ENCODE peak calls at places on chromosomes 13 and 19, in four cellular contexts. One of them, this sample, is unnamed.

GRCh38 chr19:9848060-9848459 is 12.9 kb downstream of the PIN1 start:
- DNase-seq in HL-60: no peak
- DNase-seq in mammary epithelial cell: no peak
- DNase-seq in activated CD8-positive, alpha-beta T cell treated with anti-CD3 and anti-CD28 coated beads for 36 hours: peak; percentile 57
- DNase-seq in this sample: no peak

GRCh38 chr19:2290441-2291184 is 8.6 kb upstream of the PEAK3 start:
- DNase-seq in HL-60: no peak
- DNase-seq in mammary epithelial cell: peak; percentile 35
- DNase-seq in activated CD8-positive, alpha-beta T cell treated with anti-CD3 and anti-CD28 coated beads for 36 hours: no peak
- DNase-seq in this sample: no peak

GRCh38 chr13:26202365-26202972 is 19.6 kb downstream of the RNF6 start:
- DNase-seq in HL-60: no peak
- DNase-seq in mammary epithelial cell: no peak
- DNase-seq in activated CD8-positive, alpha-beta T cell treated with anti-CD3 and anti-CD28 coated beads for 36 hours: no peak
- DNase-seq in this sample: no peak

GRCh38 chr19:17210296-17210695 is 4.9 kb upstream of the USE1 start:
- DNase-seq in HL-60: no peak
- DNase-seq in mammary epithelial cell: no peak
- DNase-seq in activated CD8-positive, alpha-beta T cell treated with anti-CD3 and anti-CD28 coated beads for 36 hours: no peak
- DNase-seq in this sample: no peak

GRCh38 chr19:1173160-1173844 is 766 bp downstream of the SBNO2 start:
- DNase-seq in HL-60: peak; percentile 71
- DNase-seq in mammary epithelial cell: no peak
- DNase-seq in activated CD8-positive, alpha-beta T cell treated with anti-CD3 and anti-CD28 coated beads for 36 hours: peak; percentile 39
- DNase-seq in this sample: no peak

GRCh38 chr19:44596428-44597130 is 16.8 kb upstream of the IGSF23 start:
- DNase-seq in HL-60: no peak
- DNase-seq in mammary epithelial cell: no peak
- DNase-seq in activated CD8-positive, alpha-beta T cell treated with anti-CD3 and anti-CD28 coated beads for 36 hours: no peak
- DNase-seq in this sample: no peak

GRCh38 chr13:37058801-37059135 is 720 bp downstream of the SUPT20H start:
- DNase-seq in HL-60: no peak
- DNase-seq in mammary epithelial cell: no peak
- DNase-seq in activated CD8-positive, alpha-beta T cell treated with anti-CD3 and anti-CD28 coated beads for 36 hours: peak; percentile 56
- DNase-seq in this sample: no peak

GRCh38 chr13:50712469-50712868 is 131.0 kb downstream of the DLEU7 start:
- DNase-seq in HL-60: no peak
- DNase-seq in mammary epithelial cell: no peak
- DNase-seq in activated CD8-positive, alpha-beta T cell treated with anti-CD3 and anti-CD28 coated beads for 36 hours: no peak
- DNase-seq in this sample: no peak

GRCh38 chr13:62119739-62120700 is 704.4 kb upstream of the PCDH20 start:
- DNase-seq in HL-60: no peak
- DNase-seq in mammary epithelial cell: no peak
- DNase-seq in activated CD8-positive, alpha-beta T cell treated with anti-CD3 and anti-CD28 coated beads for 36 hours: no peak
- DNase-seq in this sample: no peak
- TF ChIP-seq CTCF in HL-60: no peak
- TF ChIP-seq CTCF in mammary epithelial cell: peak; percentile 36
- TF ChIP-seq CTCF in activated CD8-positive, alpha-beta T cell treated with anti-CD3 and anti-CD28 coated beads for 36 hours: peak; percentile 59
- TF ChIP-seq CTCF in this sample: no peak

GRCh38 chr19:19033176-19033425 is 216 bp downstream of the SUGP2 start:
- DNase-seq in HL-60: no peak
- DNase-seq in mammary epithelial cell: no peak
- DNase-seq in activated CD8-positive, alpha-beta T cell treated with anti-CD3 and anti-CD28 coated beads for 36 hours: no peak
- DNase-seq in this sample: no peak

GRCh38 chr19:19033426-19034203 is at the start of the genes ARMC6 and SUGP2:
- DNase-seq in HL-60: peak; percentile 86
- DNase-seq in mammary epithelial cell: peak; percentile 84
- DNase-seq in activated CD8-positive, alpha-beta T cell treated with anti-CD3 and anti-CD28 coated beads for 36 hours: peak; percentile 91
- DNase-seq in this sample: peak; percentile 81

GRCh38 chr19:19028526-19028925 is 4.8 kb downstream of the SUGP2 start:
- DNase-seq in HL-60: no peak
- DNase-seq in mammary epithelial cell: no peak
- DNase-seq in activated CD8-positive, alpha-beta T cell treated with anti-CD3 and anti-CD28 coated beads for 36 hours: no peak
- DNase-seq in this sample: no peak

GRCh38 chr19:19034204-19034624 is 811 bp downstream of the ARMC6 start:
- DNase-seq in HL-60: peak; percentile 77
- DNase-seq in mammary epithelial cell: peak; percentile 70
- DNase-seq in activated CD8-positive, alpha-beta T cell treated with anti-CD3 and anti-CD28 coated beads for 36 hours: peak; percentile 86
- DNase-seq in this sample: peak; percentile 72

GRCh38 chr19:19032420-19033175 is 719 bp downstream of the SUGP2 start:
- DNase-seq in HL-60: peak; percentile 82
- DNase-seq in mammary epithelial cell: peak; percentile 75
- DNase-seq in activated CD8-positive, alpha-beta T cell treated with anti-CD3 and anti-CD28 coated beads for 36 hours: peak; percentile 97
- DNase-seq in this sample: peak; percentile 92
- TF ChIP-seq CTCF in HL-60: no peak
- TF ChIP-seq CTCF in mammary epithelial cell: no peak
- TF ChIP-seq CTCF in activated CD8-positive, alpha-beta T cell treated with anti-CD3 and anti-CD28 coated beads for 36 hours: no peak
- TF ChIP-seq CTCF in this sample: no peak

DNA sequence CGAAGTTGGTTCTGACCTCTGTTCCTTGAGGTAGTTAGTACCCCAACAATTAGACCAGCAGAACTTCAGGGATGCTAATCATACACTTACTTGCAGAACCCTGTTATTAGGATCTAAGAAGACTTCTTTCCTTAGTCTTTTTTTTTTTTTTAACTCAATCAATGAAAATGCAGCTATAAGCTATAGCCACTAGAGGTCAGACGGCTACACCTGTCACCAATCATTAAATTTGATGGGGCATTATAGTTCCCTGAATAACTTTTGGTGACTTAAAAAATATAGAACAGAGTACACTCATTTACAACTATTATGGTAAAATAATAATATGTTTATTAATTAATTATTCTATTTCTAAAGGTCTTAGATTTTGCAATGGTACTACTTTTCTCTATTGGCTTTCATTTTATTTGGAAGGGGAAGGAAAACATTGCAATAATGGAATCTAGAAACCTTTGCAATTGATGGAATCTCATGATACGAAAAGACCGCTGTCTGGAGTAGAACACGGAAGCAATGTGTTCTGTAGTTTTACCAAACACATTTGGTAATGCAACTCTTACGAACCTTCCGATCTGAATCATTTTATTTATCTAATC is 483.2 kb downstream of the DIAPH3 start:
- DNase-seq in HL-60: no peak
- DNase-seq in mammary epithelial cell: peak; percentile 15
- DNase-seq in activated CD8-positive, alpha-beta T cell treated with anti-CD3 and anti-CD28 coated beads for 36 hours: no peak
- DNase-seq in this sample: no peak
- TF ChIP-seq CTCF in HL-60: peak; percentile 44
- TF ChIP-seq CTCF in mammary epithelial cell: peak; percentile 72
- TF ChIP-seq CTCF in activated CD8-positive, alpha-beta T cell treated with anti-CD3 and anti-CD28 coated beads for 36 hours: peak; percentile 70
- TF ChIP-seq CTCF in this sample: peak; percentile 54

DNA sequence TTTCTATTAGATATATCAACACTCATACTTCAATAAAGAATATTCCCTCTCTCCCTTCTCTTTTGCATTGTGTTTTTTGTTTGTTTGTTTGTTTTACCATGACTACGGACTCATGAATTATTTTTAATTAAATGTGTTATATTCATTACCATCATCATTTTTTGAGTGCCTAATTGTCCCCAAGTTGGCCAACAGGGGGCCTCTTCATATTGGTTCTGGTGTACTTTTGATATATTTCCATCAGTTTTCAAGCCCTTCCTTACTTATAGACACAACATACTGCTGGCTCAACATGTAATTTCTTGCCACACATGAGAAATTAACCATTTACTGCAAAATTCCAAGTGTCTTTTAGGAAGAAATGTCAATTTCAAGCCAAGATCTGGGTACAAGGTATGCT is 54.5 kb upstream of the GPC6 start:
- DNase-seq in HL-60: no peak
- DNase-seq in mammary epithelial cell: no peak
- DNase-seq in activated CD8-positive, alpha-beta T cell treated with anti-CD3 and anti-CD28 coated beads for 36 hours: no peak
- DNase-seq in this sample: no peak
- TF ChIP-seq CTCF in HL-60: no peak
- TF ChIP-seq CTCF in mammary epithelial cell: no peak
- TF ChIP-seq CTCF in activated CD8-positive, alpha-beta T cell treated with anti-CD3 and anti-CD28 coated beads for 36 hours: no peak
- TF ChIP-seq CTCF in this sample: no peak

GRCh38 chr19:34428549-34429285 is 536 bp downstream of the UBA2 start:
- DNase-seq in HL-60: no peak
- DNase-seq in mammary epithelial cell: peak; percentile 57
- DNase-seq in activated CD8-positive, alpha-beta T cell treated with anti-CD3 and anti-CD28 coated beads for 36 hours: peak; percentile 66
- DNase-seq in this sample: peak; percentile 50
- TF ChIP-seq CTCF in HL-60: no peak
- TF ChIP-seq CTCF in mammary epithelial cell: no peak
- TF ChIP-seq CTCF in activated CD8-positive, alpha-beta T cell treated with anti-CD3 and anti-CD28 coated beads for 36 hours: no peak
- TF ChIP-seq CTCF in this sample: no peak

GRCh38 chr13:44300895-44301638 is 72.6 kb upstream of the SERP2 start:
- DNase-seq in HL-60: no peak
- DNase-seq in mammary epithelial cell: peak; percentile 92
- DNase-seq in activated CD8-positive, alpha-beta T cell treated with anti-CD3 and anti-CD28 coated beads for 36 hours: peak; percentile 26
- DNase-seq in this sample: peak; percentile 53
- TF ChIP-seq CTCF in HL-60: no peak
- TF ChIP-seq CTCF in mammary epithelial cell: no peak
- TF ChIP-seq CTCF in activated CD8-positive, alpha-beta T cell treated with anti-CD3 and anti-CD28 coated beads for 36 hours: no peak
- TF ChIP-seq CTCF in this sample: no peak

DNA sequence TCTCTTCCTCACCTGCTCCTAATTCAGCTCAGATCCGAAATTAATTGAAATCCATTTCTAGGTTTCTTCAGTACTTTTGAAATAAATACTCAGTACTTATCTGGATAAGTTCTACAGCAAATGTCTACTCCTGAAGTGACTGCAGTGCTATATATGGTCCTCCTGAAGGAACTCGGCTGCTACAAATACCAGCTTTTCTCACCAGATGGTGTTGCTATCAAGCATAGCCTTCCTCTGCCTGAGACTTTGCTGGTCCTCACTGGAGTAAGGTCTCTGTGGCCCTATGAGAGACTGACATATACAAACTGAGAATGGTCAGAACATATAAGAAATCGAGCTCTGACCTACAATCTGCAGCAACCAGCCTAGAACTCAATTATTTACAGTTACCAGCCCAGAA is 161.6 kb downstream of the NDFIP2 start:
- DNase-seq in HL-60: no peak
- DNase-seq in mammary epithelial cell: no peak
- DNase-seq in activated CD8-positive, alpha-beta T cell treated with anti-CD3 and anti-CD28 coated beads for 36 hours: no peak
- DNase-seq in this sample: no peak
- TF ChIP-seq CTCF in HL-60: no peak
- TF ChIP-seq CTCF in mammary epithelial cell: no peak
- TF ChIP-seq CTCF in activated CD8-positive, alpha-beta T cell treated with anti-CD3 and anti-CD28 coated beads for 36 hours: no peak
- TF ChIP-seq CTCF in this sample: no peak

GRCh38 chr19:13154241-13154778 is 4.1 kb downstream of the IER2 start:
- DNase-seq in HL-60: peak; percentile 65
- DNase-seq in mammary epithelial cell: peak; percentile 80
- DNase-seq in activated CD8-positive, alpha-beta T cell treated with anti-CD3 and anti-CD28 coated beads for 36 hours: peak; percentile 86
- DNase-seq in this sample: peak; percentile 94

GRCh38 chr19:13151605-13152355 is 1.6 kb downstream of the IER2 start:
- DNase-seq in HL-60: peak; percentile 96
- DNase-seq in mammary epithelial cell: peak; percentile 95
- DNase-seq in activated CD8-positive, alpha-beta T cell treated with anti-CD3 and anti-CD28 coated beads for 36 hours: peak; percentile 98
- DNase-seq in this sample: peak; percentile 97

GRCh38 chr19:13152356-13152853 is 2.2 kb downstream of the IER2 start:
- DNase-seq in HL-60: no peak
- DNase-seq in mammary epithelial cell: no peak
- DNase-seq in activated CD8-positive, alpha-beta T cell treated with anti-CD3 and anti-CD28 coated beads for 36 hours: no peak
- DNase-seq in this sample: no peak

GRCh38 chr19:13153627-13154240 is 3.5 kb downstream of the IER2 start:
- DNase-seq in HL-60: no peak
- DNase-seq in mammary epithelial cell: no peak
- DNase-seq in activated CD8-positive, alpha-beta T cell treated with anti-CD3 and anti-CD28 coated beads for 36 hours: no peak
- DNase-seq in this sample: no peak

GRCh38 chr19:13152854-13153626 is 2.8 kb downstream of the IER2 start:
- DNase-seq in HL-60: peak; percentile 99
- DNase-seq in mammary epithelial cell: peak; percentile 93
- DNase-seq in activated CD8-positive, alpha-beta T cell treated with anti-CD3 and anti-CD28 coated beads for 36 hours: peak; percentile 95
- DNase-seq in this sample: peak; percentile 97
- TF ChIP-seq CTCF in HL-60: no peak
- TF ChIP-seq CTCF in mammary epithelial cell: peak; percentile 13
- TF ChIP-seq CTCF in activated CD8-positive, alpha-beta T cell treated with anti-CD3 and anti-CD28 coated beads for 36 hours: no peak
- TF ChIP-seq CTCF in this sample: peak; percentile 30

DNA sequence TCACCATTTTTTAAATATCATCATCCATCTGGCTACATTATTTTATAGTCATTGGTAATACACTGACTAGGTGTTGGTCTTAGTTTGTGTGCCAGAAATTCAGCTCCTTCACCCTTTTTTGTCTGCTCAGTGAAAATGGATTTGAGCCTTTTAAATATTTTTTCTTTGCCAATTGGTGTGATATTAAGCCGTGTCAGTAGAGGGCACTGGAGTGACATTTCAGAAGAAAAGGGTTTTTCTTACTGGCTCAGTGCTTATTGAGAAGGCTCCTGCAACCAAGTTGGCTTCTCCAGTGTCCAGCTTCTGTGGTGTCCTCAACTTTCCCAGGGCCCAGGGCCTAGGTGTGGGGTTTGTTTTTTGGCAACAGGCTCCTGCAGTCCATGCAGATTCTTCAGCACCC is 546.6 kb downstream of the DACH1 start:
- DNase-seq in HL-60: no peak
- DNase-seq in mammary epithelial cell: peak; percentile 7
- DNase-seq in activated CD8-positive, alpha-beta T cell treated with anti-CD3 and anti-CD28 coated beads for 36 hours: peak; percentile 8
- DNase-seq in this sample: no peak
- TF ChIP-seq CTCF in HL-60: peak; percentile 46
- TF ChIP-seq CTCF in mammary epithelial cell: peak; percentile 66
- TF ChIP-seq CTCF in activated CD8-positive, alpha-beta T cell treated with anti-CD3 and anti-CD28 coated beads for 36 hours: no peak
- TF ChIP-seq CTCF in this sample: peak; percentile 54

DNA sequence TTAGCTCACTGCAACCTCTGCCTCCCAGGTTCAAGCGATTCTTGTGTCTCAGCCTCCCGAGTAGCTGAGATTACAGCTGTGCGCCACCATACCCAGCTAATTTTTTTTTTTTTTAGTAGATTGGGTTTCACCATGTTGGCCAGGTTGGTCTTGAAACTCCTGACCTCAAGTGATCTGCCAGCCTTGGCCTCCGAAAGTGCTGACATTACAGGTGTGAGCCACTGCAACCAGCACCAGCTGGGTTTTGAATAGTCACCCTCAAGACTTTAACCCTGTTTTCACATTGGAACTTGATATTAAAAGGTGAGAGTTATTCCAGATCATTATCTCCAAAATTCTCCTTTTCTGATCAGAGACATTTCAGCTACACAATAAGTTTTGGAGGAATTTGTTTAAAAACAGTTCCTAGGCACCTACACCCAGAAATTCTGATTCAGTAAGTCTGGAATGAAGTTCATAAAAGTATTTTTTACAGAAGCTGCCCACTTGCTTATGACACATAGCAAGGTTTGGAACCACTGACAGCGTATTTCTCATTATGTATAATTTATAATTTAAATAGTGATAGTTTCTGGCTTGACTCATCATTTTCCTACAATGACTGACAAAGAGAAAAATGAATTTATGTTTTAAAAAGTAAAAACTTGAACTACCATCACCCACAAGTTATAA is 417.3 kb downstream of the DIAPH3 start:
- DNase-seq in HL-60: no peak
- DNase-seq in mammary epithelial cell: peak; percentile 72
- DNase-seq in activated CD8-positive, alpha-beta T cell treated with anti-CD3 and anti-CD28 coated beads for 36 hours: no peak
- DNase-seq in this sample: no peak
- TF ChIP-seq CTCF in HL-60: no peak
- TF ChIP-seq CTCF in mammary epithelial cell: no peak
- TF ChIP-seq CTCF in activated CD8-positive, alpha-beta T cell treated with anti-CD3 and anti-CD28 coated beads for 36 hours: no peak
- TF ChIP-seq CTCF in this sample: no peak

This sample was measured in CD14-positive monocyte.